ENCODE peak calls at places on chromosomes 3 and 15, in ten cellular contexts. J is HuH-7.5, P is T-cell, O is COR-L47, Z is G401, K is fibroblast of lung, Q is BJ, U is adrenal gland, B is cortex of kidney, R is AG04449. L is an unnamed sample.

GRCh38 chr3:5188419-5189405 is 1.2 kb downstream of the EDEM1 start:
- DNase-seq in J (peak), P (peak), O (no peak), Z (peak), K (peak), Q (no peak), U (peak), B (no peak), R (no peak), L (no peak)

GRCh38 chr15:85615930-85616329 is 178.8 kb downstream of the KLHL25 start:
- DNase-seq in J (peak), P (no peak), O (no peak), Z (peak), K (peak), Q (no peak), U (no peak), B (no peak), R (no peak), L (no peak)

GRCh38 chr3:169984287-169984686 is 17.7 kb downstream of the SEC62 start:
- DNase-seq in J (no peak), P (no peak), O (no peak), Z (no peak), K (no peak), Q (no peak), U (peak), B (no peak), R (no peak), L (no peak)

GRCh38 chr15:40936234-40936708 is 7.1 kb downstream of the DLL4 start:
- DNase-seq in J (no peak), P (no peak), O (no peak), Z (no peak), K (no peak), Q (no peak), U (no peak), B (no peak), R (no peak), L (no peak)

GRCh38 chr3:40913641-40914040 is 285.7 kb upstream of the CTNNB1 start:
- DNase-seq in J (no peak), P (no peak), O (no peak), Z (no peak), K (no peak), Q (no peak), U (no peak), B (no peak), R (no peak), L (no peak)

GRCh38 chr15:29698030-29698701 is 124.1 kb downstream of the TJP1 start:
- DNase-seq in J (no peak), P (no peak), O (peak), Z (peak), K (peak), Q (no peak), U (no peak), B (no peak), R (peak), L (no peak)

GRCh38 chr15:76234337-76234889 is 76.9 kb downstream of the ETFA start:
- DNase-seq in J (no peak), P (no peak), O (peak), Z (no peak), K (no peak), Q (no peak), U (no peak), B (no peak), R (no peak), L (no peak)

GRCh38 chr3:197019535-197019934 is 10.1 kb downstream of the MELTF start:
- DNase-seq in J (no peak), P (no peak), O (no peak), Z (no peak), K (no peak), Q (no peak), U (no peak), B (no peak), R (no peak), L (no peak)

GRCh38 chr15:48654799-48655198 is 9.3 kb upstream of the FBN1 start:
- DNase-seq in J (no peak), P (no peak), O (no peak), Z (no peak), K (no peak), Q (no peak), U (no peak), B (no peak), R (no peak), L (no peak)

GRCh38 chr15:28994830-28995180 is 109.0 kb downstream of the APBA2 start:
- DNase-seq in J (no peak), P (no peak), O (no peak), Z (no peak), K (no peak), Q (no peak), U (no peak), B (no peak), R (no peak), L (no peak)

GRCh38 chr15:66768984-66769383 is 66.9 kb downstream of the SMAD6 start:
- DNase-seq in J (no peak), P (no peak), O (no peak), Z (no peak), K (no peak), Q (no peak), U (no peak), B (no peak), R (no peak), L (no peak)

GRCh38 chr15:58425185-58425584 is 6.6 kb upstream of the LIPC start:
- DNase-seq in J (no peak), P (no peak), O (no peak), Z (no peak), K (no peak), Q (no peak), U (no peak), B (no peak), R (no peak), L (no peak)

L was measured in GM04503.